ENCODE peak calls at places on chromosomes 12 and 14, in ten cellular contexts. N is AG04450; Z is epithelial cell of proximal tubule; X is iPS-NIHi11; D is stimulated activated CD4-positive, alpha-beta T cell treated with anti-CD3 and anti-CD28 coated beads, Interleukin-15, amount 100 ng/mL, for 24 hours; K is AG04449; I is NCI-H1092 treated with DMSO at 0.1 percent for 48 hours; A is iPS DF 6.9; H is HEK293T; G is T1000. S is an unnamed sample.

GRCh38 chr14:105864116-105864515 is 337.7 kb downstream of the TMEM121 start:
- DNase-seq in N (no peak), Z (no peak), X (peak), D (no peak), K (no peak), I (no peak), A (no peak), H (no peak), G (no peak), S (no peak)

GRCh38 chr14:23610815-23611289 is 25.3 kb upstream of the DHRS2 start:
- DNase-seq in N (no peak), Z (no peak), X (no peak), D (no peak), K (no peak), I (no peak), A (no peak), H (no peak), G (no peak), S (no peak)

GRCh38 chr12:31215521-31216232 is 110.3 kb downstream of the SINHCAF start:
- DNase-seq in N (no peak), Z (no peak), X (no peak), D (no peak), K (no peak), I (peak), A (no peak), H (no peak), G (no peak), S (no peak)

GRCh38 chr12:106170285-106170684 is 31.5 kb upstream of the NUAK1 start:
- DNase-seq in N (no peak), Z (no peak), X (no peak), D (no peak), K (peak), I (no peak), A (no peak), H (no peak), G (peak), S (peak)

GRCh38 chr12:16473610-16474326 is 126.3 kb downstream of the MGST1 start:
- DNase-seq in N (peak), Z (no peak), X (no peak), D (no peak), K (peak), I (no peak), A (no peak), H (no peak), G (no peak), S (no peak)

GRCh38 chr12:116152268-116152667 is 125.2 kb downstream of the MED13L start:
- DNase-seq in N (peak), Z (peak), X (no peak), D (no peak), K (peak), I (no peak), A (no peak), H (no peak), G (peak), S (peak)

GRCh38 chr14:96038920-96039632 is at the start of gene C14orf132:
- DNase-seq in N (no peak), Z (no peak), X (peak), D (peak), K (no peak), I (peak), A (no peak), H (peak), G (peak), S (no peak)

GRCh38 chr12:43362910-43363694 is 188.9 kb downstream of the ADAMTS20 start:
- DNase-seq in N (no peak), Z (no peak), X (no peak), D (no peak), K (no peak), I (no peak), A (no peak), H (no peak), G (no peak), S (peak)

GRCh38 chr14:99127651-99128167 is 144.3 kb downstream of the BCL11B start:
- DNase-seq in N (no peak), Z (no peak), X (no peak), D (no peak), K (peak), I (no peak), A (no peak), H (peak), G (no peak), S (peak)

GRCh38 chr12:64600164-64600561 is 10.1 kb upstream of the RASSF3 start:
- DNase-seq in N (no peak), Z (no peak), X (no peak), D (no peak), K (no peak), I (peak), A (no peak), H (no peak), G (no peak), S (no peak)

GRCh38 chr12:61043838-61044237 is 1216.4 kb upstream of the USP15 start:
- DNase-seq in N (no peak), Z (no peak), X (no peak), D (no peak), K (no peak), I (no peak), A (no peak), H (no peak), G (no peak), S (no peak)

GRCh38 chr12:95532851-95533250 is 18.4 kb downstream of the USP44 start:
- DNase-seq in N (no peak), Z (no peak), X (no peak), D (peak), K (no peak), I (no peak), A (no peak), H (no peak), G (no peak), S (no peak)

GRCh38 chr12:132547207-132547740 is 57.3 kb downstream of the FBRSL1 start:
- DNase-seq in N (no peak), Z (no peak), X (no peak), D (no peak), K (no peak), I (no peak), A (no peak), H (no peak), G (no peak), S (no peak)

GRCh38 chr14:78088941-78089340 is 81.2 kb upstream of the NRXN3 start:
- DNase-seq in N (no peak), Z (no peak), X (no peak), D (no peak), K (no peak), I (peak), A (no peak), H (no peak), G (no peak), S (no peak)

GRCh38 chr14:95510804-95511203 is 5.6 kb downstream of the SYNE3 start:
- DNase-seq in N (no peak), Z (no peak), X (no peak), D (no peak), K (no peak), I (no peak), A (no peak), H (no peak), G (no peak), S (no peak)

GRCh38 chr12:105109465-105110212 is 2.1 kb downstream of the WASHC4 start:
- DNase-seq in N (no peak), Z (no peak), X (no peak), D (no peak), K (no peak), I (no peak), A (no peak), H (no peak), G (no peak), S (no peak)

GRCh38 chr14:93006484-93007128 is 83.7 kb downstream of the CHGA start:
- DNase-seq in N (no peak), Z (no peak), X (no peak), D (no peak), K (no peak), I (peak), A (no peak), H (no peak), G (no peak), S (no peak)

GRCh38 chr12:131101703-131102492 is 148.2 kb downstream of the ADGRD1 start:
- DNase-seq in N (no peak), Z (no peak), X (no peak), D (no peak), K (no peak), I (no peak), A (no peak), H (no peak), G (no peak), S (no peak)

GRCh38 chr12:123599721-123600120 is 2.2 kb upstream of the DDX55 start:
- DNase-seq in N (no peak), Z (no peak), X (no peak), D (no peak), K (no peak), I (no peak), A (no peak), H (no peak), G (no peak), S (no peak)

GRCh38 chr12:47775100-47775911 is 2.3 kb downstream of the SLC48A1 start:
- DNase-seq in N (no peak), Z (no peak), X (no peak), D (no peak), K (no peak), I (no peak), A (no peak), H (no peak), G (no peak), S (no peak)

GRCh38 chr14:89399594-89400068 is 17.4 kb downstream of the FOXN3 start:
- DNase-seq in N (peak), Z (no peak), X (peak), D (no peak), K (peak), I (no peak), A (no peak), H (peak), G (no peak), S (peak)